ENCODE peak calls at places on chromosomes 11 and 22, in five cellular contexts. Q, K, H, C and Z are unnamed samples.

GRCh38 chr22:48750282-48750681 is 1077.4 kb downstream of the BRD1 start:
- DNase-seq in Q (no peak), K (no peak), H (no peak), C (no peak), Z (no peak)

GRCh38 chr11:16356751-16357365 is 512 bp upstream of the SOX6 start:
- DNase-seq in Q (peak), K (peak), H (peak), C (no peak), Z (no peak)

GRCh38 chr11:59188954-59189353 is 17.0 kb downstream of the DTX4 start:
- DNase-seq in Q (no peak), K (no peak), H (no peak), C (no peak), Z (no peak)

GRCh38 chr22:21450858-21451331 is 16.3 kb upstream of the TMEM191C start:
- DNase-seq in Q (no peak), K (no peak), H (no peak), C (no peak), Z (no peak)

GRCh38 chr11:33606762-33607161 is 93.9 kb downstream of the C11orf91 start:
- DNase-seq in Q (no peak), K (no peak), H (no peak), C (no peak), Z (no peak)

GRCh38 chr11:2534131-2534956 is 89.5 kb downstream of the KCNQ1 start:
- DNase-seq in Q (no peak), K (no peak), H (no peak), C (peak), Z (no peak)

GRCh38 chr11:113555071-113555739 is 80.0 kb upstream of the DRD2 start:
- DNase-seq in Q (no peak), K (no peak), H (no peak), C (no peak), Z (no peak)

GRCh38 chr11:128507936-128508335 is 79.4 kb downstream of the ETS1 start:
- DNase-seq in Q (no peak), K (no peak), H (no peak), C (no peak), Z (no peak)

GRCh38 chr11:119101367-119101758 is 290 bp downstream of the DPAGT1 start:
- DNase-seq in Q (peak), K (no peak), H (no peak), C (no peak), Z (no peak)

GRCh38 chr22:39263626-39264025 is 18.8 kb upstream of the PDGFB start:
- DNase-seq in Q (no peak), K (no peak), H (no peak), C (no peak), Z (no peak)

GRCh38 chr11:66570826-66571222 is 2.4 kb upstream of the CTSF start:
- DNase-seq in Q (no peak), K (no peak), H (no peak), C (no peak), Z (no peak)

GRCh38 chr11:124865902-124866851 is 945 bp downstream of the ROBO3 start:
- DNase-seq in Q (no peak), K (no peak), H (peak), C (peak), Z (peak)

GRCh38 chr11:78171951-78172350 is 16.5 kb downstream of the KCTD21 start:
- DNase-seq in Q (no peak), K (no peak), H (no peak), C (no peak), Z (no peak)

GRCh38 chr22:42324991-42325710 is 54.7 kb upstream of the TCF20 start:
- DNase-seq in Q (no peak), K (no peak), H (no peak), C (no peak), Z (no peak)

GRCh38 chr11:75387742-75388294 is 11.5 kb upstream of the RPS3 start:
- DNase-seq in Q (no peak), K (no peak), H (no peak), C (no peak), Z (no peak)

GRCh38 chr11:110093407-110094297 is 460 bp downstream of the ZC3H12C start:
- DNase-seq in Q (peak), K (peak), H (peak), C (peak), Z (no peak)

GRCh38 chr11:103051986-103052385 is 40.0 kb downstream of the DCUN1D5 start:
- DNase-seq in Q (peak), K (no peak), H (no peak), C (no peak), Z (no peak)

GRCh38 chr11:121892131-121892681 is 223.8 kb downstream of the BLID start:
- DNase-seq in Q (peak), K (no peak), H (peak), C (no peak), Z (no peak)

GRCh38 chr11:70537576-70538571 is 139.5 kb downstream of the CTTN start:
- DNase-seq in Q (no peak), K (no peak), H (no peak), C (no peak), Z (no peak)

GRCh38 chr11:79493555-79494171 is 52.8 kb upstream of the TENM4 start:
- DNase-seq in Q (peak), K (peak), H (peak), C (peak), Z (no peak)

GRCh38 chr11:72840780-72841179 is 26.6 kb downstream of the ATG16L2 start:
- DNase-seq in Q (peak), K (no peak), H (peak), C (no peak), Z (no peak)

GRCh38 chr11:34792143-34792542 is 124.0 kb downstream of the APIP start:
- DNase-seq in Q (no peak), K (no peak), H (peak), C (no peak), Z (no peak)

GRCh38 chr22:27312567-27313507 is 488.7 kb downstream of the MN1 start:
- DNase-seq in Q (peak), K (no peak), H (no peak), C (no peak), Z (no peak)

GRCh38 chr11:58801974-58802545 is 42.4 kb downstream of the GLYATL2 start:
- DNase-seq in Q (no peak), K (no peak), H (no peak), C (no peak), Z (no peak)

GRCh38 chr11:70692131-70692530 is 293.8 kb downstream of the CTTN start:
- DNase-seq in Q (no peak), K (no peak), H (no peak), C (no peak), Z (no peak)

GRCh38 chr11:134678152-134678551 is 266.1 kb upstream of the B3GAT1 start:
- DNase-seq in Q (no peak), K (no peak), H (no peak), C (no peak), Z (no peak)

GRCh38 chr22:22355233-22355834 is 110.7 kb downstream of the VPREB1 start:
- DNase-seq in Q (no peak), K (no peak), H (no peak), C (no peak), Z (no peak)

GRCh38 chr22:50705851-50706351 is 32.1 kb upstream of the ACR start:
- DNase-seq in Q (no peak), K (no peak), H (no peak), C (no peak), Z (no peak)

GRCh38 chr11:95593101-95593500 is 196.5 kb downstream of the FAM76B start:
- DNase-seq in Q (no peak), K (no peak), H (peak), C (no peak), Z (no peak)

GRCh38 chr22:42114721-42115120 is 15.9 kb downstream of the CYP2D6 start:
- DNase-seq in Q (peak), K (no peak), H (peak), C (no peak), Z (no peak)

GRCh38 chr11:6610591-6610990 is 1.4 kb downstream of the TAF10 start:
- DNase-seq in Q (no peak), K (no peak), H (no peak), C (no peak), Z (no peak)

GRCh38 chr22:46769191-46769675 is 6.8 kb downstream of the TBC1D22A start:
- DNase-seq in Q (no peak), K (no peak), H (no peak), C (no peak), Z (no peak)

GRCh38 chr11:8768625-8769333 is 86.2 kb downstream of the RPL27A start:
- DNase-seq in Q (peak), K (no peak), H (peak), C (peak), Z (no peak)

GRCh38 chr11:65478411-65479183 is 20.2 kb upstream of the MALAT1 start:
- DNase-seq in Q (peak), K (no peak), H (peak), C (no peak), Z (no peak)

GRCh38 chr11:12410006-12410728 is 32.8 kb downstream of the PARVA start:
- DNase-seq in Q (no peak), K (no peak), H (peak), C (no peak), Z (no peak)

GRCh38 chr11:86735462-86736302 is 63.3 kb upstream of the ME3 start:
- DNase-seq in Q (peak), K (no peak), H (peak), C (no peak), Z (no peak)

GRCh38 chr11:82987997-82988396 is 83.7 kb downstream of the RAB30 start:
- DNase-seq in Q (no peak), K (no peak), H (no peak), C (no peak), Z (no peak)

GRCh38 chr22:45317551-45318167 is 7.9 kb downstream of the FAM118A start:
- DNase-seq in Q (peak), K (peak), H (peak), C (peak), Z (no peak)
- TF ChIP-seq CTCF in Q (peak), K (peak), H (peak), C (peak), Z (no peak)

GRCh38 chr22:37570661-37570976 is 9.3 kb downstream of the LGALS2 start:
- DNase-seq in Q (no peak), K (no peak), H (no peak), C (no peak), Z (no peak)

GRCh38 chr22:37571992-37572373 is 7.9 kb downstream of the LGALS2 start:
- DNase-seq in Q (no peak), K (no peak), H (no peak), C (no peak), Z (no peak)

GRCh38 chr22:37569921-37570660 is 9.8 kb downstream of the LGALS2 start:
- DNase-seq in Q (no peak), K (no peak), H (no peak), C (peak), Z (no peak)

GRCh38 chr22:37569009-37569920 is 9.0 kb downstream of the CDC42EP1 start:
- DNase-seq in Q (no peak), K (no peak), H (no peak), C (peak), Z (no peak)

GRCh38 chr22:37571258-37571991 is 8.5 kb downstream of the LGALS2 start:
- DNase-seq in Q (no peak), K (no peak), H (no peak), C (peak), Z (no peak)
- TF ChIP-seq CTCF in Q (peak), K (no peak), H (no peak), C (peak), Z (no peak)

DNA sequence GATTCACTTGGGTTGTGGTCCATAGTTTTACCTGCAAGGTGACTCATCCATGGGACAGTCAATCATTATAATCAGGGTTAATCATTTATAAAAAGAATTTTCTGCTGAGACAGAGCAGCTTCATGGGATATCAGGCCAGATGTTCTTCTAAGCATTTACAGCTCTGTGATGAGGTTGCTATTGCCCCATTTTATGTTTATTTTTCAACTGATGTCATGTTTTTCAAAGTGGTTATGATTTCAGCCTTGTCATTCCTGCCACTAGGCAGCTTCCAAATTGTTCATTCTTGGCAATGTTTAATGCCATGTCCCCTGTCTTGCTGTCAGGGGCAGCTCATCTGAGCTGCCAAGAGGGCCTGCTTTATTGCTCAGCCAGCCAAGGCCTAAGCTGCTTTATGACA is 35.9 kb upstream of the ZBED5 start:
- DNase-seq in Q (peak), K (no peak), H (peak), C (no peak), Z (no peak)
- TF ChIP-seq CTCF in Q (peak), K (no peak), H (peak), C (peak), Z (no peak)

GRCh38 chr11:117096140-117096972 is 1.9 kb downstream of the SIK3 start:
- DNase-seq in Q (no peak), K (no peak), H (no peak), C (no peak), Z (peak)
- TF ChIP-seq CTCF in Q (no peak), K (no peak), H (no peak), C (no peak), Z (no peak)

GRCh38 chr11:44939673-44940072 is 11.0 kb downstream of the TP53I11 start:
- DNase-seq in Q (no peak), K (peak), H (no peak), C (no peak), Z (no peak)
- TF ChIP-seq CTCF in Q (peak), K (no peak), H (peak), C (no peak), Z (no peak)

GRCh38 chr11:980438-981365 is 55.0 kb downstream of the AP2A2 start:
- DNase-seq in Q (no peak), K (no peak), H (peak), C (no peak), Z (no peak)
- TF ChIP-seq CTCF in Q (no peak), K (no peak), H (peak), C (no peak), Z (no peak)